ENCODE peak calls at places on chromosomes 1 and 21, in ten cellular contexts. One of them, this sample, is unnamed.

GRCh38 chr1:201383647-201384405 is 6.3 kb upstream of the TNNT2 start:
- DNase-seq in NCI-H345: peak
- DNase-seq in glutamatergic neuron: no peak
- DNase-seq in RWPE1: peak
- DNase-seq in left ventricle myocardium inferior: no peak
- DNase-seq in Calu3: no peak
- DNase-seq in hippocampal formation: no peak
- DNase-seq in central memory CD8-positive, alpha-beta T cell: no peak
- DNase-seq in foreskin fibroblast: peak
- DNase-seq in left colon: no peak
- DNase-seq in this sample: no peak

GRCh38 chr1:51924455-51924854 is 45.9 kb upstream of the NRDC start:
- DNase-seq in NCI-H345: no peak
- DNase-seq in glutamatergic neuron: no peak
- DNase-seq in RWPE1: no peak
- DNase-seq in left ventricle myocardium inferior: no peak
- DNase-seq in Calu3: no peak
- DNase-seq in hippocampal formation: no peak
- DNase-seq in central memory CD8-positive, alpha-beta T cell: no peak
- DNase-seq in foreskin fibroblast: peak
- DNase-seq in left colon: no peak
- DNase-seq in this sample: no peak

GRCh38 chr1:92929461-92929860 is 31.8 kb downstream of the DIPK1A start:
- DNase-seq in NCI-H345: no peak
- DNase-seq in glutamatergic neuron: no peak
- DNase-seq in RWPE1: no peak
- DNase-seq in left ventricle myocardium inferior: no peak
- DNase-seq in Calu3: no peak
- DNase-seq in hippocampal formation: no peak
- DNase-seq in central memory CD8-positive, alpha-beta T cell: no peak
- DNase-seq in foreskin fibroblast: no peak
- DNase-seq in left colon: no peak
- DNase-seq in this sample: no peak

GRCh38 chr1:186574951-186575747 is 105.1 kb downstream of the PTGS2 start:
- DNase-seq in NCI-H345: no peak
- DNase-seq in glutamatergic neuron: no peak
- DNase-seq in RWPE1: no peak
- DNase-seq in left ventricle myocardium inferior: no peak
- DNase-seq in Calu3: peak
- DNase-seq in hippocampal formation: no peak
- DNase-seq in central memory CD8-positive, alpha-beta T cell: no peak
- DNase-seq in foreskin fibroblast: peak
- DNase-seq in left colon: no peak
- DNase-seq in this sample: no peak

GRCh38 chr1:53274541-53275185 is 36.3 kb upstream of the MAGOH start:
- DNase-seq in NCI-H345: no peak
- DNase-seq in glutamatergic neuron: no peak
- DNase-seq in RWPE1: no peak
- DNase-seq in left ventricle myocardium inferior: no peak
- DNase-seq in Calu3: no peak
- DNase-seq in hippocampal formation: no peak
- DNase-seq in central memory CD8-positive, alpha-beta T cell: no peak
- DNase-seq in foreskin fibroblast: no peak
- DNase-seq in left colon: no peak
- DNase-seq in this sample: no peak

GRCh38 chr21:43775795-43776430 is at the start of gene CSTB:
- DNase-seq in NCI-H345: peak
- DNase-seq in glutamatergic neuron: peak
- DNase-seq in RWPE1: peak
- DNase-seq in left ventricle myocardium inferior: peak
- DNase-seq in Calu3: peak
- DNase-seq in hippocampal formation: peak
- DNase-seq in central memory CD8-positive, alpha-beta T cell: peak
- DNase-seq in foreskin fibroblast: peak
- DNase-seq in left colon: peak
- DNase-seq in this sample: peak

GRCh38 chr1:116254776-116255175 is 118.3 kb upstream of the ATP1A1 start:
- DNase-seq in NCI-H345: no peak
- DNase-seq in glutamatergic neuron: no peak
- DNase-seq in RWPE1: peak
- DNase-seq in left ventricle myocardium inferior: no peak
- DNase-seq in Calu3: no peak
- DNase-seq in hippocampal formation: no peak
- DNase-seq in central memory CD8-positive, alpha-beta T cell: no peak
- DNase-seq in foreskin fibroblast: no peak
- DNase-seq in left colon: peak
- DNase-seq in this sample: no peak

GRCh38 chr1:159441360-159441759 is 1.8 kb downstream of the OR10J1 start:
- DNase-seq in NCI-H345: no peak
- DNase-seq in glutamatergic neuron: no peak
- DNase-seq in RWPE1: no peak
- DNase-seq in left ventricle myocardium inferior: no peak
- DNase-seq in Calu3: no peak
- DNase-seq in hippocampal formation: peak
- DNase-seq in central memory CD8-positive, alpha-beta T cell: no peak
- DNase-seq in foreskin fibroblast: no peak
- DNase-seq in left colon: no peak
- DNase-seq in this sample: no peak

This sample was measured in breast epithelium.